ENCODE peak calls at places on chromosome 15, in seven cellular contexts. R is fibroblast of pulmonary artery, Z is astrocyte of the spinal cord, H is neural crest cell, Y is adrenal gland, I is foreskin fibroblast, A is psoas muscle. Q is an unnamed sample.
A peak's percentile ranks its signal among the peaks of the same experiment; 100 is the strongest.

GRCh38 chr15:81197688-81198281 is 1.1 kb downstream of the IL16 start:
- DNase-seq in R (no peak), Z (no peak), H (no peak), Y (no peak), I (no peak), A (no peak), Q (no peak)

GRCh38 chr15:69075467-69075866 is 61.0 kb downstream of the NOX5 start:
- DNase-seq in R (peak; percentile 61), Z (no peak), H (no peak), Y (no peak), I (no peak), A (no peak), Q (no peak)

GRCh38 chr15:76996526-76997401 is 1.8 kb downstream of the PSTPIP1 start:
- DNase-seq in R (peak; percentile 24), Z (no peak), H (no peak), Y (no peak), I (peak; percentile 35), A (peak; percentile 52), Q (peak; percentile 39)

GRCh38 chr15:95760508-95760907 is 570.0 kb upstream of the NR2F2 start:
- DNase-seq in R (peak; percentile 9), Z (no peak), H (peak; percentile 37), Y (peak; percentile 23), I (peak; percentile 29), A (peak; percentile 12), Q (no peak)

GRCh38 chr15:99486371-99487336 is 79.1 kb upstream of the MEF2A start:
- DNase-seq in R (peak; percentile 74), Z (peak; percentile 46), H (no peak), Y (peak; percentile 75), I (peak; percentile 95), A (peak; percentile 88), Q (peak; percentile 89)

GRCh38 chr15:40871749-40872617 is 2.1 kb downstream of the RHOV start:
- DNase-seq in R (no peak), Z (no peak), H (no peak), Y (no peak), I (no peak), A (no peak), Q (no peak)

GRCh38 chr15:98745650-98746374 is 97.5 kb downstream of the IGF1R start:
- DNase-seq in R (no peak), Z (peak; percentile 36), H (no peak), Y (no peak), I (peak; percentile 21), A (no peak), Q (no peak)

GRCh38 chr15:77145370-77145769 is 74.5 kb upstream of the TSPAN3 start:
- DNase-seq in R (no peak), Z (no peak), H (no peak), Y (no peak), I (no peak), A (no peak), Q (no peak)

GRCh38 chr15:65374831-65375401 is 2.9 kb downstream of the IGDCC3 start:
- DNase-seq in R (no peak), Z (no peak), H (no peak), Y (no peak), I (peak; percentile 17), A (no peak), Q (no peak)

GRCh38 chr15:89999676-90000174 is 1.4 kb upstream of the ZNF710 start:
- DNase-seq in R (no peak), Z (peak; percentile 18), H (peak; percentile 49), Y (no peak), I (peak; percentile 80), A (peak; percentile 35), Q (no peak)

GRCh38 chr15:58179741-58180381 is 41.7 kb downstream of the AQP9 start:
- DNase-seq in R (peak; percentile 64), Z (peak; percentile 22), H (no peak), Y (no peak), I (peak; percentile 75), A (no peak), Q (no peak)

GRCh38 chr15:100836501-100836900 is 43.1 kb upstream of the ALDH1A3 start:
- DNase-seq in R (no peak), Z (no peak), H (no peak), Y (no peak), I (no peak), A (no peak), Q (no peak)

GRCh38 chr15:91919014-91919534 is 65.6 kb downstream of the SLCO3A1 start:
- DNase-seq in R (no peak), Z (peak; percentile 18), H (no peak), Y (no peak), I (no peak), A (no peak), Q (peak; percentile 78)

GRCh38 chr15:72183781-72184164 is 13.8 kb downstream of the GRAMD2A start:
- DNase-seq in R (no peak), Z (no peak), H (no peak), Y (no peak), I (no peak), A (no peak), Q (no peak)

GRCh38 chr15:52797625-52798501 is 7.7 kb upstream of the ONECUT1 start:
- DNase-seq in R (no peak), Z (no peak), H (no peak), Y (no peak), I (no peak), A (no peak), Q (no peak)

GRCh38 chr15:95304116-95304873 is 1026.2 kb upstream of the NR2F2 start:
- DNase-seq in R (peak; percentile 88), Z (peak; percentile 54), H (no peak), Y (no peak), I (peak; percentile 63), A (no peak), Q (no peak)

GRCh38 chr15:56988219-56988618 is 69.8 kb downstream of the TCF12 start:
- DNase-seq in R (no peak), Z (no peak), H (no peak), Y (no peak), I (no peak), A (no peak), Q (no peak)

GRCh38 chr15:90840157-90840855 is 28.1 kb upstream of the FURIN start:
- DNase-seq in R (no peak), Z (no peak), H (no peak), Y (no peak), I (no peak), A (no peak), Q (no peak)

GRCh38 chr15:53312707-53313106 is 446.8 kb downstream of the WDR72 start:
- DNase-seq in R (no peak), Z (no peak), H (no peak), Y (peak; percentile 10), I (no peak), A (no peak), Q (no peak)

GRCh38 chr15:90266061-90266431 is 574 bp downstream of the NGRN start:
- DNase-seq in R (peak; percentile 29), Z (no peak), H (peak; percentile 6), Y (peak; percentile 58), I (peak; percentile 45), A (peak; percentile 43), Q (no peak)

GRCh38 chr15:67511606-67512005 is 9.3 kb upstream of the C15orf61 start:
- DNase-seq in R (no peak), Z (no peak), H (no peak), Y (no peak), I (peak; percentile 44), A (no peak), Q (no peak)

GRCh38 chr15:89912674-89913396 is at the start of gene ARPIN:
- DNase-seq in R (peak; percentile 41), Z (peak; percentile 30), H (peak; percentile 59), Y (peak; percentile 45), I (peak; percentile 77), A (peak; percentile 64), Q (peak; percentile 68)

GRCh38 chr15:39132071-39132470 is 448.8 kb upstream of the THBS1 start:
- DNase-seq in R (peak; percentile 63), Z (no peak), H (no peak), Y (no peak), I (no peak), A (no peak), Q (no peak)

GRCh38 chr15:70337292-70338186 is 239.8 kb upstream of the TLE3 start:
- DNase-seq in R (no peak), Z (no peak), H (no peak), Y (no peak), I (no peak), A (no peak), Q (no peak)

GRCh38 chr15:60590935-60591490 is 112.1 kb upstream of the ICE2 start:
- DNase-seq in R (peak; percentile 36), Z (peak; percentile 26), H (peak; percentile 36), Y (peak; percentile 72), I (peak; percentile 73), A (peak; percentile 62), Q (peak; percentile 46)

GRCh38 chr15:36601497-36601932 is 22.1 kb downstream of the CDIN1 start:
- DNase-seq in R (peak; percentile 97), Z (peak; percentile 77), H (no peak), Y (peak; percentile 72), I (peak; percentile 55), A (peak; percentile 48), Q (peak; percentile 47)

DNA sequence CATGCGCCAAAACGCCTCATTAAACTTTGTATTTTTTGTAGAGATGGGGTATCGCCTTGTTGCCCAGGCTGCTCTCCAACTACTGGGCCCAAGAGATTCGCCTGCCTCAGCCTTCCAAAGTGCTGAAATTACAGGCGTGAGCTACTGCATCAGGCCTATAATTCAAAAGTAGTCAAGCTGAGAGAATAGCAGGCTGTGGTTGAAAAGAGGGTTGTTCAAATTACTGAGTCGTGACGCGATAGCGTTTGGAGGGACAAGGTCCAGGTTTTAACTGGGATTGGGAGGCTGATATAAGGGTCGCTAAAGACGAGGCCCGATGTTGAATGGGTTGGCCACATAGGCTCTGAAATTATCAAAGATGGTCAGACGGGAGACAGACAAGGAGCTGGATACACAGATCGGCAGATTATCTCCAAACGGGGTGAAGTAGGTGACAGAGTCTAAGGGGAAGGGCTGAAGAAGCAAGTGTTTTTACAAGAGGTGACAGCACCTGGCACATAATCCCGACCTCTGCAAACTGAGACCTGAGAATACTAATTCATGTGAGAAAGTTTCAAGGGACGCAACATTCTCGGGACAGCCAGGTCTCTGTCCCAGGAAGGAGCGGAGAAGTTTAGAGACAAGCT is 772 bp upstream of the ARID3B start:
- DNase-seq in R (no peak), Z (peak; percentile 24), H (no peak), Y (no peak), I (peak; percentile 33), A (no peak), Q (no peak)
- TF ChIP-seq CTCF in R (no peak), Z (no peak), H (no peak), Y (no peak), I (no peak), A (no peak), Q (no peak)

GRCh38 chr15:87033056-87033455 is 953.4 kb downstream of the AGBL1 start:
- DNase-seq in R (peak; percentile 2), Z (no peak), H (no peak), Y (no peak), I (no peak), A (no peak), Q (no peak)
- TF ChIP-seq CTCF in R (peak; percentile 12), Z (peak; percentile 24), H (peak; percentile 53), Y (no peak), I (peak; percentile 13), A (no peak), Q (peak; percentile 16)

DNA sequence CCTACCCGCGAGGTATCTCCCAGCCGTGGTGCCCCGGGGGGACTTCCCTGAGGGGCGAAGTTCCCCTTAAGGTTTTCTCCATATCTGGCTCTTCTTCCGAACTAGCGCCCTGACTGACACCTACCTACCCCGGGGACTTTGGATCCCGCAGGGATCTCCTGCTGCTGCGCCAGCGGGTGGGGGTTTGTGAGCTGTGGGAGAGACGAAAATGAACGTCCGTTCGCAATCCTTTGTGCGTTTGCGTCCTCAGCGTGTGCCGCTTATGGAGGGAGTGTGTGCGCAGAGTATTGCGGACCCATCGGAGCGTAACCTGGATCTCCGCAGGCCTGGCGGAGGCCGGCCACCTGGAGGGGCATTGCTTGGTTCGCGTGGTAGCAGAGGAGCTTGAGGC is 558 bp downstream of the FBXO22 start:
- DNase-seq in R (peak; percentile 46), Z (peak; percentile 34), H (no peak), Y (no peak), I (peak; percentile 57), A (no peak), Q (no peak)
- TF ChIP-seq CTCF in R (no peak), Z (no peak), H (no peak), Y (no peak), I (no peak), A (no peak), Q (no peak)

GRCh38 chr15:62059108-62059817 is 984 bp downstream of the VPS13C start:
- DNase-seq in R (peak; percentile 21), Z (peak; percentile 9), H (no peak), Y (no peak), I (peak; percentile 19), A (no peak), Q (no peak)
- TF ChIP-seq CTCF in R (peak; percentile 41), Z (no peak), H (peak; percentile 50), Y (no peak), I (no peak), A (no peak), Q (peak; percentile 17)